ENCODE peak calls at places on chromosome 9, in five cellular contexts. W is heart left ventricle; T is naive thymus-derived CD4-positive, alpha-beta T cell; U is CD8-positive, alpha-beta memory T cell; H is spleen. I is an unnamed sample. For H3K27me3, the result is how much of the 10 kb centered on the place peaks cover.

GRCh38 chr9:2872307-2872940 is 28.5 kb upstream of the PUM3 start:
- DNase-seq in W (no peak), H (no peak), U (peak), T (peak), I (peak)

GRCh38 chr9:127785933-127786772 is at the start of gene CDK9:
- DNase-seq in W (peak), U (peak), T (peak), H (peak), I (peak)

GRCh38 chr9:133111461-133112360 is 9.3 kb downstream of the RALGDS start:
- DNase-seq in H (peak), W (no peak), T (no peak), U (no peak), I (no peak)

GRCh38 chr9:36100532-36100931 is 36.0 kb upstream of the GLIPR2 start:
- DNase-seq in U (no peak), T (no peak), H (no peak), W (no peak), I (no peak)

GRCh38 chr9:126327016-126327749 is 554 bp downstream of the MVB12B start:
- DNase-seq in H (peak), T (peak), U (no peak), W (no peak), I (no peak)

GRCh38 chr9:89614319-89614892 is 9.6 kb downstream of the GADD45G start:
- DNase-seq in U (no peak), T (no peak), W (no peak), H (no peak), I (no peak)

GRCh38 chr9:132128191-132128590 is 33.7 kb upstream of the NTNG2 start:
- DNase-seq in H (peak), U (no peak), T (no peak), W (no peak), I (no peak)

GRCh38 chr9:104494808-104495207 is 9.3 kb upstream of the OR13F1 start:
- DNase-seq in W (no peak), H (no peak), U (no peak), T (no peak), I (no peak)

GRCh38 chr9:127803507-127804352 is 1.0 kb downstream of the FPGS start:
- DNase-seq in T (no peak), U (no peak), W (no peak), H (no peak), I (no peak)

GRCh38 chr9:135241381-135242380 is 154.2 kb downstream of the OLFM1 start:
- DNase-seq in H (peak), U (no peak), T (no peak), W (no peak), I (no peak)

GRCh38 chr9:692636-693459 is 148.6 kb upstream of the DMRT1 start:
- DNase-seq in W (no peak), T (no peak), U (no peak), H (no peak), I (no peak)

GRCh38 chr9:97593960-97594359 is 39.2 kb downstream of the TSTD2 start:
- DNase-seq in H (no peak), T (no peak), W (no peak), U (no peak), I (no peak)

GRCh38 chr9:83707518-83707767 is 315 bp downstream of the UBQLN1 start:
- DNase-seq in T (no peak), U (no peak), H (no peak), W (no peak), I (no peak)

GRCh38 chr9:133236291-133237071 is 27.4 kb upstream of the OBP2B start:
- DNase-seq in H (peak), W (no peak), T (no peak), U (no peak), I (no peak)

GRCh38 chr9:37730256-37730655 is 23.3 kb upstream of the TRMT10B start:
- DNase-seq in T (no peak), W (no peak), H (no peak), U (no peak), I (no peak)

GRCh38 chr9:98432960-98433359 is 177.5 kb upstream of the TBC1D2 start:
- DNase-seq in H (no peak), T (no peak), U (no peak), W (no peak), I (no peak)

GRCh38 chr9:72012642-72013041 is 47.8 kb downstream of the C9orf57 start:
- DNase-seq in H (no peak), U (no peak), T (no peak), W (no peak), I (no peak)

GRCh38 chr9:123776856-123777560 is 152.9 kb downstream of the DENND1A start:
- DNase-seq in U (no peak), H (no peak), W (no peak), T (no peak), I (no peak)

GRCh38 chr9:86288501-86288900 is 6.2 kb upstream of the ISCA1 start:
- DNase-seq in W (no peak), H (no peak), T (no peak), U (no peak), I (no peak)

GRCh38 chr9:95507456-95508241 is 9.1 kb downstream of the PTCH1 start:
- DNase-seq in W (peak), T (peak), U (peak), H (no peak), I (peak)
- H3K27ac ChIP-seq in W (peak), T (peak), U (peak), H (peak), I (peak)

GRCh38 chr9:6219040-6219439 is 3.4 kb downstream of the IL33 start:
- DNase-seq in W (no peak), T (no peak), U (no peak), H (no peak), I (no peak)

GRCh38 chr9:6216002-6216401 is 395 bp downstream of the IL33 start:
- DNase-seq in W (no peak), H (no peak), T (no peak), U (no peak), I (no peak)

GRCh38 chr9:6219981-6220380 is 4.4 kb downstream of the IL33 start:
- DNase-seq in H (no peak), T (no peak), W (no peak), U (no peak), I (no peak)

GRCh38 chr9:6216951-6217350 is 1.3 kb downstream of the IL33 start:
- DNase-seq in H (no peak), U (no peak), W (no peak), T (no peak), I (no peak)

DNA sequence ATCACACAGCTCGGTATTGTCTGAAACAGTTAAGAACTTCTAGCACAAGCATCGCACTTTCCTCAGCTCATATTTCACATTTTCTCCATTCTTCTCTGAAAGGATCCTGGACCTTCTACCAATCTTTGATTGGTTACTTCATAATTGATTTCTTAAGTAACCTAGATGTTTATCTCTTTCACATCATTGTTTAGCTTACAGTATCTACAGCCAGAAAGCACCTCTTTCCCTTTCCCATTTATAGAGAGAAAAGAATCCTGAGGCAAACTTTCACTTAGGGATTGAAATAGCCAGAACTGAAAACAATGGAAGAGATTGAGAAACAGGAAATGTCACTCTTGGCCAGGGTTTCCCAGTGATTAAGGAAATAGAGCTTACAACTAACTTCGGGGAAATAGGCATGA is 2.5 kb downstream of the IL33 start:
- DNase-seq in H (no peak), T (no peak), W (no peak), U (no peak), I (no peak)
- H3K4me3 ChIP-seq in H (no peak), T (no peak), W (peak), U (no peak), I (no peak)

GRCh38 chr9:93415176-93415690 is 36.3 kb upstream of the FAM120A start:
- DNase-seq in H (no peak), W (no peak), U (no peak), T (no peak), I (no peak)
- H3K27me3 ChIP-seq in H (under half), W (under half), U (under half), T (under half), I (under half)

GRCh38 chr9:113523421-113524141 is 60.1 kb downstream of the RGS3 start:
- DNase-seq in H (peak), W (peak), T (no peak), U (peak), I (peak)
- H3K27ac ChIP-seq in H (peak), W (peak), T (peak), U (no peak), I (peak)

GRCh38 chr9:32384364-32385134 is at the start of gene ACO1:
- DNase-seq in T (peak), H (peak), W (peak), U (peak), I (peak)
- H3K4me3 ChIP-seq in T (peak), H (peak), W (peak), U (peak), I (peak)

GRCh38 chr9:5866685-5867084 is 24.0 kb upstream of the MLANA start:
- DNase-seq in H (no peak), U (no peak), T (no peak), W (no peak), I (no peak)

GRCh38 chr9:5870020-5870339 is 20.7 kb upstream of the MLANA start:
- DNase-seq in W (no peak), H (no peak), T (no peak), U (no peak), I (no peak)

GRCh38 chr9:5866276-5866675 is 24.4 kb upstream of the MLANA start:
- DNase-seq in H (no peak), U (no peak), T (no peak), W (no peak), I (no peak)

GRCh38 chr9:5869315-5870019 is 21.2 kb upstream of the MLANA start:
- DNase-seq in H (no peak), W (no peak), U (no peak), T (no peak), I (no peak)

DNA sequence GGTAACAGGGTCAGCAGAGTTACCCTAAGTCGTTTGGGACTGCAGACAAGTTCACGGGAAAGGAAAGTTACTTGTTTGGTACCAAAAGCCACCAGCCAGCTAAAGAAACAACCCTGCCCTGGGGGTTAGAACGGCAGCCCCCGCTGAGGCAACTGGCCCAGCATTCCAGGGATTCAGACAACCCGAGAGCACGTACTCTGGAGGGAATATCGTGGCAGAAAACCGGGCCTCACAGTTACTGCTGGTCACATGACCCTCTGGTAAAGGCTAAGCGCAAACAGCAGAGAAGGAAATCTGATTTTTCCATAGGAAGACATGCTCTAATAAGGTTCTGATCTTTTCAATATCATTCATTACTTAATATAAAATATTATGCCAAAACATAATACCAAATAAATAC is 22.5 kb upstream of the MLANA start:
- DNase-seq in T (no peak), H (no peak), W (no peak), U (no peak), I (no peak)
- H3K27me3 ChIP-seq in T (under half), H (under half), W (under half), U (under half), I (under half)

GRCh38 chr9:106324596-106325280 is 538.2 kb upstream of the ZNF462 start:
- DNase-seq in W (no peak), U (no peak), H (no peak), T (no peak), I (no peak)

GRCh38 chr9:106322741-106323140 is 540.2 kb upstream of the ZNF462 start:
- DNase-seq in U (no peak), H (no peak), T (no peak), W (no peak), I (no peak)

GRCh38 chr9:106324071-106324470 is 538.9 kb upstream of the ZNF462 start:
- DNase-seq in H (no peak), W (no peak), T (no peak), U (no peak), I (no peak)

DNA sequence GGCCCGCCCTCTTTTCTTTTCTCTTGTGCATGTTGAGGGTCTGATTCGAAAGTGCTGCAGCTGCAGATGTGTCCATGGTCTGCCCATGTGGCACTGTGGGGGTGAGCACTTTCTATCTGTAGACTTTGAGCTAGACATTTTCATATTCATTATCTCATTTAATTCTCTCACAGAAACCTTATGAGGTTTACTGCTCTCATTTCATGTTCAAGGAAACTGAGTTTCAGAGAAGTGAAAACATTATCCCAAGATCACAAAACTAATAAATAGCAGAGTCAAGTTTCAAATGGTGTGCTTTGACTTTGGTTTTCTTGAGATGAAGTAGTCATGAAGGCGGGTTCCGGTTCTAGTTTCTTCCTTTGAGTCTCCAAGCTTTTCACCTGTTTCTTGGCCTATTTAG is 536.5 kb upstream of the ZNF462 start:
- DNase-seq in W (no peak), U (no peak), H (no peak), T (no peak), I (no peak)
- H3K27ac ChIP-seq in W (no peak), U (no peak), H (no peak), T (no peak), I (no peak)

GRCh38 chr9:131103535-131103934 is 7.2 kb downstream of the AIF1L start:
- DNase-seq in W (no peak), H (no peak), U (no peak), T (no peak), I (no peak)

GRCh38 chr9:131100445-131100844 is 4.1 kb downstream of the AIF1L start:
- DNase-seq in W (no peak), H (no peak), T (no peak), U (no peak), I (no peak)

GRCh38 chr9:131101207-131101964 is 5.1 kb downstream of the AIF1L start:
- DNase-seq in H (no peak), T (no peak), U (no peak), W (no peak), I (no peak)

GRCh38 chr9:131104016-131104740 is 7.8 kb downstream of the AIF1L start:
- DNase-seq in T (no peak), U (no peak), H (no peak), W (no peak), I (no peak)

DNA sequence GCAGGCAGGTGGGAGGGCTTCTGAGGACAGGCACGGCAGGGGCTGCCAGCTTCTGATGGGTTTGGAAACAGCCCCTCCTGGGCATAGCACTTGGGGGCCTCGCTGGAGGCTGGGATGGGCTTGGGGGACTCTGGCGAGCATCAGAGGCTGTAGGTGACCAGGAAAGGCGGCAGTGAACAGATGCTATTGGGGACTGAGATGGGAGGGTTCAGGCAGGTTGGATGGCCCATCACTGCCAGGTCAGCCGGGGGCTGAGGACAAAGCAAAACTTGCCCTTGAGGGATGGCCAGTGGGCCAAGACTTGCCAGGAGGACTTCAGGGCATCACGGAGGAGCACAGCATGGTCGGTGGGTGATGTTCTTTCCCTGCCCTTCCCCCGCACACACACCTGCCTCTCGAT is 6.7 kb downstream of the AIF1L start:
- DNase-seq in W (no peak), H (no peak), U (no peak), T (no peak), I (no peak)
- H3K4me3 ChIP-seq in W (peak), H (no peak), U (no peak), T (no peak), I (no peak)

DNA sequence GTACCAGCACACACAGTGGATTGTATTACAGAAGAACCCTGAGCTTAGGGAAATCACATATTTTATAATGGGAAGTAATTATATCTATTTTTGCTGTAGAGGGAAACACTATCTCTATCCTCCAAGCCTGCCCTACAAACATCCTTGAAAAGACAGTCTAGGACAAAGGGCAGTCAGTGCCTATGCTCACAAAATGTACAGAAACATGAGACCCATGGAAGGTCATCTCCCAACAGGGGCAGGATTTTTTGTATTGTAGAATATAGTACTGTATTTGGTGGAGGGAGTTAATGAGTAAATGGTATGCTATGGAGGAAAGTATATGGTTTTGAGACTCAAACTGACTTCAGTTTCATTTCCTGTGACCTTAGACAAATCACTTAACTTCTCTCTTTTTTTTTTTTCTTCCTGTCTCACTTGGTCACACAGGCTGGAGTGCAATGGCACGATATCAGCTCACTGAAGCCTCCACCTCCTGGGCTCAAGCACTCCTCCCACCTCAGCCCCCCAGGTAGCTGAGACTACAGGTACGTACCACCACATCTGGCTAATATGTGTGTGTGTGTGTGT is 5.8 kb upstream of the RAB14 start:
- DNase-seq in W (no peak), H (no peak), U (no peak), T (no peak), I (no peak)
- H3K27me3 ChIP-seq in W (under half), H (under half), U (under half), T (under half), I (under half)